ENCODE peak calls at places on chromosomes 6 and 20, in four cellular contexts. One of them, this sample, is unnamed.

GRCh38 chr6:52725133-52725529 is 38.1 kb downstream of the GSTA2 start:
- DNase-seq in A673: no peak
- DNase-seq in mammary epithelial cell: peak
- DNase-seq in H1: no peak
- DNase-seq in this sample: no peak

GRCh38 chr20:45406260-45407066 is 1.6 kb upstream of the DBNDD2 start:
- DNase-seq in A673: peak
- DNase-seq in mammary epithelial cell: peak
- DNase-seq in H1: peak
- DNase-seq in this sample: peak

GRCh38 chr6:151007069-151007468 is 141.6 kb downstream of the MTHFD1L start:
- DNase-seq in A673: no peak
- DNase-seq in mammary epithelial cell: no peak
- DNase-seq in H1: no peak
- DNase-seq in this sample: no peak

GRCh38 chr6:63644668-63645326 is 9.2 kb downstream of the PHF3 start:
- DNase-seq in A673: peak
- DNase-seq in mammary epithelial cell: peak
- DNase-seq in H1: no peak
- DNase-seq in this sample: peak

GRCh38 chr6:147949981-147950622 is 392.5 kb upstream of the SASH1 start:
- DNase-seq in A673: no peak
- DNase-seq in mammary epithelial cell: no peak
- DNase-seq in H1: no peak
- DNase-seq in this sample: peak

GRCh38 chr6:161486903-161487531 is 213.2 kb upstream of the AGPAT4 start:
- DNase-seq in A673: no peak
- DNase-seq in mammary epithelial cell: peak
- DNase-seq in H1: no peak
- DNase-seq in this sample: peak

GRCh38 chr20:24782801-24783630 is 166.1 kb upstream of the CST7 start:
- DNase-seq in A673: no peak
- DNase-seq in mammary epithelial cell: no peak
- DNase-seq in H1: no peak
- DNase-seq in this sample: peak

GRCh38 chr6:157556671-157557430 is 175.9 kb downstream of the ZDHHC14 start:
- DNase-seq in A673: no peak
- DNase-seq in mammary epithelial cell: no peak
- DNase-seq in H1: no peak
- DNase-seq in this sample: no peak

DNA sequence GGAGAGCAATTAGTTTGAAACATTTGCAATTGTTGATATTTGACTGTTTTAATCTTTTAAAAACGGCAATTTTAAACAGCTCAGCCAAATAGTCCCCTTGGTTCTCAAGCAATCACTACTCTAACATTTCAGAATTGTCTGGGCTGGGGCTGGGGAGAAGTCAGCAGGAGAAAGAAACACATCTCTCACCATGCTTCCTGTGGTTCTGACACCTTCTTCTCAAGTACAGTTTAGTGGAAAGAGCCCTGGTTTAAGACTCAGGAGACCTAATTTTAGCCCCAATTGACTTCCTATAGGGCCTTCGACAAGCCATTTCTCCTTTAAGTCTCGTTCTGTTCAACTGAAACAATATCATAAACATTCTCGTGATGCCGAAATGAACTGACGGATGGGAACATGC is 168.4 kb upstream of the CDYL start:
- DNase-seq in A673: no peak
- DNase-seq in mammary epithelial cell: no peak
- DNase-seq in H1: no peak
- DNase-seq in this sample: no peak
- H3K4me3 ChIP-seq in A673: no peak
- H3K4me3 ChIP-seq in mammary epithelial cell: no peak
- H3K4me3 ChIP-seq in H1: no peak
- H3K4me3 ChIP-seq in this sample: no peak

DNA sequence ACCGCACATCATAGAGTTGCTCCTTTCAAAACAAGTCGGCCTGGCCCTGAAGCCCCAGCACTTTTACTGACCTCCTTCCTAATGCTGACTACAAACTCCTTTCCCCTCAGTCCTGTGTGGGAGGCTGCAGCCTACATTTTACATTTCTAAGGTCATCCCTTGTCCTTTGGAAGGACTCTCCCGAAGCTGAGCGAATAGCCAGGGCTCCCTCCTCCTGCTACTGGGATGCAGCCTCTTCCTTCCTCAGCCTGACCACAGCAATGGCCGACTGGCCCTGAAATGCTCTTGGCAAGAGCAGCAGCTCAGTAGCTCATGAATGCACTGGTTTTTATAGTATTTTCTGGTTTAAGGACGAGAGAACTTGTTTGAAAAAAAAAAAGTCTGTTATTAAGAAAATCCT is 679 bp downstream of the ADGRF5 start:
- DNase-seq in A673: no peak
- DNase-seq in mammary epithelial cell: no peak
- DNase-seq in H1: no peak
- DNase-seq in this sample: no peak
- H3K27ac ChIP-seq in A673: no peak
- H3K27ac ChIP-seq in mammary epithelial cell: no peak
- H3K27ac ChIP-seq in H1: no peak
- H3K27ac ChIP-seq in this sample: no peak

DNA sequence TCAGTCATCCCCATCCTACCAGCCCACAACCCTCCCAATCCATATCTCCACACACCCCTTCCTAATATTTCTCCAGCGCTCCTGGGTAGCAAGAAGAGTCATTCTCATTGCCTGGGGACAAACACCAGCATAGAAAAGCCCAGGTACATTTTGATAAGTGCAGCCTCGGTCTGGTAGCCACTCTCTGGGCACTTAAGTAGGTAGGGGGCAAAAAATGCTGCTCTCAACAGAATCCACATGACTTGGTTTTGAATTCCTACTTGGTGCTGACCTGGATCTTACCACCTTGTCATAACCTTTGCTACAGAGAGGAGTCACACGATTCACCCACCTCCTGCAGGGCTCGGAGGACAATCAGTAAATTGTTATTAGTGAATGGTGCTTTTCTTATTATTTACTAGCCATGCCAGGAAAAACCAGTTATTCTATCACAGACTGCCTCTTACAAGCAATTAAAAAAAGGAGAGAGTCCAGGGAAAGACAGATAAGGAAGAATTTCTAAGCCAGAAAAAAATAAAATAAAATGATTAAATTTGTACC is 249.1 kb downstream of the LY86 start:
- DNase-seq in A673: peak
- DNase-seq in mammary epithelial cell: no peak
- DNase-seq in H1: no peak
- DNase-seq in this sample: no peak
- H3K4me3 ChIP-seq in A673: no peak
- H3K4me3 ChIP-seq in mammary epithelial cell: no peak
- H3K4me3 ChIP-seq in H1: no peak
- H3K4me3 ChIP-seq in this sample: no peak

DNA sequence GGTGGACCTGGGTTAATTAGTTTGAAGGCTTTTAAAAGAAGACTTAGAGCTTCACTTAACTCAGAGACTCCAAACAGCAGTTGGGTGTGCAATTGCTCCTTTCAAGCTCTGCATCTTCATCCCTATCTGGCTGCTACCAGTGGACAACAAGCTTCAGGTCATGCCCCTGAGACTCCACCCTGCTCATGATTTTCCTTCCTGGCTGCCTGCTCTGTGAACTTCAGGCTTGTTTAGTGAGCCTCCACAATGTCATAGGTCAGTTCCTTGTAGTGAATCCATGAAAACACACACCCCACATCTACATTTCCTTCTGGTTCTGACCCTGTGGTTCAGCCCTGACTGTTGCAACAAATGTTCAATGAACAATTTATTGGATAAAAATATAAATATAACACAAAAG is 61.1 kb upstream of the MARCKS start:
- DNase-seq in A673: no peak
- DNase-seq in mammary epithelial cell: no peak
- DNase-seq in H1: no peak
- DNase-seq in this sample: no peak
- H3K27ac ChIP-seq in A673: no peak
- H3K27ac ChIP-seq in mammary epithelial cell: no peak
- H3K27ac ChIP-seq in H1: no peak
- H3K27ac ChIP-seq in this sample: no peak

GRCh38 chr6:44078219-44078794 is 48.9 kb downstream of the MRPL14 start:
- DNase-seq in A673: no peak
- DNase-seq in mammary epithelial cell: no peak
- DNase-seq in H1: no peak
- DNase-seq in this sample: no peak
- H3K4me3 ChIP-seq in A673: no peak
- H3K4me3 ChIP-seq in mammary epithelial cell: no peak
- H3K4me3 ChIP-seq in H1: no peak
- H3K4me3 ChIP-seq in this sample: no peak

DNA sequence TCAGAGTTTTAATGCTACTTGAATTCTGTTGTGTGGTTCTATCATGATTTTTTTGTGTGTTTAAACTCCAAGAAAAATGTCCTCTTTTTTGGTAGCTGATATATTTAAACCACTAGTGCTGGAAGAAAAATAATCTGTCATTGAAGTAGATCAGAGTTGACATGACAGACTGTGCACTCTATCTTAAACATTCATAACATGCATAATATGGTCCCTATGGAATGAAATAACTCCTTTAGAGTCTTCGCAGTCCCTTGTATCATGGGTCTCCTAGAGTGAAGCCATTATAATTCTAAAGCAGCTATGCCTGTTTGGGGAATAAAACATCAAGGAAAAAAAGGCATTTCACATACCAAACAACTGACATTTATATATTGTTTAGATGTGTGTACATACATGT is 282.7 kb upstream of the CITED2 start:
- DNase-seq in A673: no peak
- DNase-seq in mammary epithelial cell: no peak
- DNase-seq in H1: no peak
- DNase-seq in this sample: no peak
- H3K27ac ChIP-seq in A673: no peak
- H3K27ac ChIP-seq in mammary epithelial cell: no peak
- H3K27ac ChIP-seq in H1: no peak
- H3K27ac ChIP-seq in this sample: no peak

DNA sequence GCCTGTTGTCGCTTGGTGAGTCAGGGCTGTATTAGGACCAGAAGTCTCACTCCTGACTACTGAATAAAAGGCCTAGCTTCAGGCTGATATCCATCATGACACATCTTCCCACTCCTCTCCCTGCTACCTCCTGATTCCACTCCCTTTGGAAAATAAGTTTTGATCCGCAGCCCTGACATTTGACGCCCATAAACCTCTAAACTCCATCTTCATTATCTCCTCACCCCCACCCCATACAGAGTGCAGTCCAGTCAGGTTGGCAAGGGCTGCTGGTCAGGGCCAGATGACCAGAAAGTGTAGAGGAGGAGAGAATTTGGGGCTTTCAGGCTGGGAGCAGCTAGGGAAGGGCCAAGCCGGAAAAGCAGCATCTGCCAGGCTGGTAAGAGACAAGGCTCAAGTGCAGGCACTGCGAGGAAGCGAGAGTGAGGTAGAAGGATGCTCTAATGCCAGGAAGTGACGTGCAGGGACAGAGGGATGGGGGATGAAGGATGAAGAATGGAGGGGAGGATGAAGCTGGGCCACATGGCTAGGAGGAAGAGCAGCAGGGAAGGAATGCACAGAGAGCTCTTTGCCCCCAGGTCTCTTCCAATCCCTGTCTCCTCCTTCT is 1.2 kb downstream of the GGT7 start:
- DNase-seq in A673: no peak
- DNase-seq in mammary epithelial cell: no peak
- DNase-seq in H1: no peak
- DNase-seq in this sample: no peak
- H3K4me3 ChIP-seq in A673: peak
- H3K4me3 ChIP-seq in mammary epithelial cell: no peak
- H3K4me3 ChIP-seq in H1: peak
- H3K4me3 ChIP-seq in this sample: no peak

DNA sequence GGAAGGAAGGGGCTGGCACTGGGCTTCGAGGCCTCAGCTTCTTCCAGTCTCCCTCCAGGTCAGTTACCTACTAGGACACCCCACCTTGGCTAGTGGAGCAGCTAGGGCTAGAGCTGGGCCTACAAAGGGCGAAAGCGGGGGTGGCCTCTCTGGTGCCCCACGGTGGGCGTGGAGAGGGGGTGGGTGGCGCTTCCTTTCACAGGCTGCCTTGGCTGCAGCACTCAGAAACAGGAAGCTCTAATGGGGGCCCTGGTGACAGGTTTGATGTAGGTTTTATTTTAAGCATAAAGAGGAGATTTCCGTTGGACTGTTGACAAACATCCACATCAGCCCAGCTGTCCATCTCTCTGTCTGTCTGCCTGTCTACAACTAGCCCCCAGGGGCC is 13.4 kb downstream of the FAM110A start:
- DNase-seq in A673: peak
- DNase-seq in mammary epithelial cell: no peak
- DNase-seq in H1: no peak
- DNase-seq in this sample: no peak
- H3K27ac ChIP-seq in A673: peak
- H3K27ac ChIP-seq in mammary epithelial cell: no peak
- H3K27ac ChIP-seq in H1: no peak
- H3K27ac ChIP-seq in this sample: no peak